ENCODE peak calls at places on chromosome 15, in nine cellular contexts. L is SK-N-DZ; X is NCI-H69; G is HCEC 1CT; W is erythroblast; U is left lobe of liver; A is RCC 7860; E is HCT116; V is activated T-cell treated with anti-CD3 and anti-CD28 coated beads, Interleukin-2, amount 50 U/mL, for 72 hours. H is an unnamed sample.

GRCh38 chr15:100995471-100996430 is 76.6 kb downstream of the LRRK1 start:
- DNase-seq in L (no peak), X (no peak), W (no peak), A (no peak), U (no peak), E (no peak), V (no peak), G (no peak), H (no peak)

GRCh38 chr15:89221543-89221942 is at the start of gene RLBP1:
- DNase-seq in A (no peak), U (no peak), X (no peak), G (no peak), L (no peak), E (no peak), V (no peak), W (no peak), H (no peak)

GRCh38 chr15:90836296-90836871 is 32.0 kb upstream of the FURIN start:
- DNase-seq in A (no peak), E (no peak), L (no peak), V (no peak), W (peak; percentile 41), G (peak; percentile 74), X (peak; percentile 47), U (no peak), H (no peak)

GRCh38 chr15:100383302-100384107 is 41.7 kb upstream of the ADAMTS17 start:
- DNase-seq in A (no peak), W (peak; percentile 1), X (no peak), L (peak; percentile 53), V (no peak), U (peak; percentile 62), G (no peak), E (peak; percentile 8), H (peak; percentile 7)

GRCh38 chr15:55917881-55918296 is 75.5 kb downstream of the NEDD4 start:
- DNase-seq in V (no peak), X (peak; percentile 65), L (peak; percentile 8), A (peak; percentile 51), W (peak; percentile 35), G (peak; percentile 97), E (peak; percentile 35), U (no peak), H (peak; percentile 61)

GRCh38 chr15:61038910-61039309 is 190.2 kb downstream of the RORA start:
- DNase-seq in W (no peak), X (no peak), G (no peak), U (no peak), A (no peak), E (no peak), L (no peak), V (no peak), H (no peak)

GRCh38 chr15:40410476-40410875 is 4.9 kb downstream of the IVD start:
- DNase-seq in W (no peak), X (no peak), A (no peak), V (no peak), E (no peak), U (no peak), G (no peak), L (no peak), H (no peak)

GRCh38 chr15:34490421-34491193 is 53.0 kb upstream of the GOLGA8A start:
- DNase-seq in X (no peak), V (no peak), W (no peak), G (no peak), L (no peak), A (no peak), E (no peak), U (no peak), H (no peak)

GRCh38 chr15:20294651-20295237 is 246.9 kb downstream of the GOLGA6L6 start:
- DNase-seq in U (peak; percentile 51), L (no peak), G (no peak), X (no peak), E (no peak), W (no peak), A (no peak), V (peak; percentile 0), H (no peak)

GRCh38 chr15:45456212-45457106 is 66.1 kb downstream of the SLC30A4 start:
- DNase-seq in G (peak; percentile 99), X (peak; percentile 27), W (peak; percentile 54), A (peak; percentile 99), V (peak; percentile 67), E (peak; percentile 90), U (no peak), L (peak; percentile 46), H (peak; percentile 87)